ENCODE peak calls at places on chromosomes 11 and 22, in eight cellular contexts. Y, D, J, Q, N, Z, I and G are unnamed samples.

GRCh38 chr11:62713343-62713742 is 5.9 kb downstream of the GNG3 start:
- DNase-seq in Y (peak; percentile 54), D (no peak), J (no peak), Q (no peak), N (no peak), Z (no peak), I (no peak), G (no peak)

GRCh38 chr22:20065896-20066616 is 14.0 kb upstream of the DGCR8 start:
- DNase-seq in Y (no peak), D (no peak), J (no peak), Q (no peak), N (no peak), Z (no peak), I (no peak), G (no peak)

GRCh38 chr11:123129920-123130319 is 65.1 kb downstream of the CLMP start:
- DNase-seq in Y (no peak), D (no peak), J (no peak), Q (no peak), N (peak; percentile 82), Z (no peak), I (no peak), G (no peak)

GRCh38 chr11:46889689-46890475 is 28.5 kb downstream of the LRP4 start:
- DNase-seq in Y (peak; percentile 74), D (peak; percentile 72), J (peak; percentile 62), Q (peak; percentile 81), N (peak; percentile 66), Z (peak; percentile 67), I (peak; percentile 86), G (peak; percentile 15)

GRCh38 chr22:28112548-28113043 is 193.5 kb upstream of the PITPNB start:
- DNase-seq in Y (no peak), D (peak; percentile 40), J (no peak), Q (peak; percentile 68), N (peak; percentile 75), Z (no peak), I (no peak), G (no peak)

GRCh38 chr11:128757235-128757711 is 63.4 kb downstream of the FLI1 start:
- DNase-seq in Y (no peak), D (peak; percentile 58), J (no peak), Q (no peak), N (no peak), Z (peak; percentile 48), I (no peak), G (no peak)

GRCh38 chr11:2530131-2530854 is 85.5 kb downstream of the KCNQ1 start:
- DNase-seq in Y (peak; percentile 50), D (no peak), J (no peak), Q (peak; percentile 61), N (no peak), Z (no peak), I (no peak), G (no peak)

GRCh38 chr11:65786786-65787636 is at the start of gene OVOL1:
- DNase-seq in Y (no peak), D (peak; percentile 88), J (no peak), Q (no peak), N (no peak), Z (peak; percentile 14), I (no peak), G (peak; percentile 92)

GRCh38 chr11:2593393-2593950 is 106.3 kb downstream of the KCNQ1OT1 start:
- DNase-seq in Y (no peak), D (peak; percentile 22), J (no peak), Q (no peak), N (no peak), Z (no peak), I (no peak), G (no peak)